ENCODE peak calls at places on chromosome 17, in nine cellular contexts. P is lower lobe of right lung, X is EH, A is HS-5, H is kidney tubule cell, Q is AG08395, N is anterior cingulate cortex, O is H54, S is NCI-H748 treated with DMSO at 0.1 percent for 48 hours. B is an unnamed sample.

GRCh38 chr17:36641331-36641876 is 40.0 kb downstream of the MRM1 start:
- DNase-seq in P (no peak), X (no peak), A (no peak), H (no peak), Q (no peak), N (no peak), O (no peak), S (no peak), B (no peak)

GRCh38 chr17:80187090-80187489 is 17.3 kb downstream of the CARD14 start:
- DNase-seq in P (no peak), X (peak), A (no peak), H (no peak), Q (peak), N (no peak), O (no peak), S (no peak), B (no peak)

GRCh38 chr17:77636835-77637806 is 321.4 kb upstream of the TNRC6C start:
- DNase-seq in P (no peak), X (no peak), A (no peak), H (no peak), Q (no peak), N (no peak), O (no peak), S (no peak), B (no peak)

GRCh38 chr17:79923974-79924638 is 84.9 kb upstream of the CBX4 start:
- DNase-seq in P (no peak), X (peak), A (no peak), H (no peak), Q (no peak), N (no peak), O (peak), S (no peak), B (peak)

GRCh38 chr17:77687921-77688320 is 270.6 kb upstream of the TNRC6C start:
- DNase-seq in P (no peak), X (no peak), A (no peak), H (no peak), Q (no peak), N (no peak), O (no peak), S (no peak), B (no peak)

GRCh38 chr17:2594657-2595085 is 1.2 kb downstream of the PAFAH1B1 start:
- DNase-seq in P (no peak), X (peak), A (no peak), H (no peak), Q (no peak), N (no peak), O (no peak), S (no peak), B (no peak)

GRCh38 chr17:77528516-77529327 is 388.0 kb downstream of the SEC14L1 start:
- DNase-seq in P (no peak), X (no peak), A (no peak), H (no peak), Q (no peak), N (peak), O (no peak), S (no peak), B (no peak)

GRCh38 chr17:42819939-42820535 is 4.0 kb downstream of the BECN1 start:
- DNase-seq in P (peak), X (peak), A (no peak), H (peak), Q (peak), N (no peak), O (no peak), S (peak), B (peak)

GRCh38 chr17:80781188-80781577 is 210.5 kb upstream of the CHMP6 start:
- DNase-seq in P (peak), X (no peak), A (no peak), H (no peak), Q (no peak), N (no peak), O (no peak), S (no peak), B (no peak)

GRCh38 chr17:38885728-38886642 is 16.1 kb downstream of the LASP1 start:
- DNase-seq in P (no peak), X (no peak), A (no peak), H (no peak), Q (no peak), N (peak), O (no peak), S (no peak), B (peak)

GRCh38 chr17:79340771-79341528 is 266.3 kb downstream of the ENGASE start:
- DNase-seq in P (no peak), X (no peak), A (no peak), H (no peak), Q (no peak), N (no peak), O (no peak), S (no peak), B (no peak)